ENCODE peak calls at places on chromosome 2, in eight cellular contexts. U is bronchial epithelial cell, B is spleen, S is fibroblast of lung, D is body of pancreas, L is transverse colon, O is Peyer's patch, P is neural progenitor cell. T is an unnamed sample. For H3K36me3, the result is how much of the 10 kb centered on the place peaks cover.

GRCh38 chr2:49113046-49113445 is 41.3 kb downstream of the FSHR start:
- DNase-seq in P (no peak), L (no peak), B (no peak), D (no peak), O (no peak), S (no peak), U (no peak), T (no peak)

GRCh38 chr2:20190862-20191713 is 33.8 kb downstream of the SDC1 start:
- DNase-seq in D (peak), O (peak), B (no peak), U (no peak), P (peak), L (peak), S (no peak), T (no peak)

GRCh38 chr2:106159867-106160785 is 34.0 kb downstream of the UXS1 start:
- DNase-seq in L (no peak), U (no peak), P (no peak), O (peak), D (no peak), S (no peak), B (peak), T (peak)

GRCh38 chr2:108449410-108450200 is 599 bp downstream of the GCC2 start:
- DNase-seq in O (peak), D (peak), B (no peak), S (peak), P (no peak), U (peak), L (peak), T (peak)

GRCh38 chr2:100744184-100744583 is 75.8 kb upstream of the NPAS2 start:
- DNase-seq in P (no peak), B (no peak), L (no peak), O (no peak), D (no peak), S (peak), U (no peak), T (no peak)

GRCh38 chr2:20599861-20600461 is 50.9 kb downstream of the HS1BP3 start:
- DNase-seq in B (peak), U (no peak), S (no peak), P (peak), O (peak), D (peak), L (peak), T (no peak)

GRCh38 chr2:181036848-181037603 is 56.6 kb downstream of the UBE2E3 start:
- DNase-seq in S (peak), O (no peak), U (peak), B (no peak), D (no peak), P (no peak), L (no peak), T (no peak)

GRCh38 chr2:189083088-189083487 is 96.5 kb downstream of the COL5A2 start:
- DNase-seq in O (no peak), U (no peak), D (no peak), L (no peak), B (no peak), P (no peak), S (no peak), T (no peak)

GRCh38 chr2:238285653-238286082 is 2.7 kb downstream of the PER2 start:
- DNase-seq in O (peak), P (peak), U (peak), B (no peak), D (peak), S (peak), L (peak), T (no peak)

GRCh38 chr2:47189635-47190034 is 34.5 kb upstream of the STPG4 start:
- DNase-seq in S (peak), P (no peak), O (peak), D (no peak), U (peak), B (no peak), L (no peak), T (no peak)

GRCh38 chr2:240444464-240444863 is 9.0 kb downstream of the GPC1 start:
- DNase-seq in O (no peak), D (no peak), S (no peak), B (no peak), P (no peak), L (no peak), U (no peak), T (no peak)

GRCh38 chr2:221792971-221793670 is 221.0 kb upstream of the EPHA4 start:
- DNase-seq in S (no peak), L (no peak), U (no peak), B (no peak), O (no peak), D (no peak), P (peak), T (no peak)

GRCh38 chr2:39411186-39411944 is 25.7 kb downstream of the MAP4K3 start:
- DNase-seq in L (no peak), U (peak), B (no peak), D (no peak), P (no peak), O (no peak), S (peak), T (no peak)

GRCh38 chr2:147567131-147567530 is 277.7 kb upstream of the ACVR2A start:
- DNase-seq in U (peak), S (peak), L (no peak), P (no peak), B (no peak), O (no peak), D (no peak), T (no peak)

GRCh38 chr2:239534581-239535412 is 134.0 kb upstream of the HDAC4 start:
- DNase-seq in B (peak), U (no peak), P (no peak), L (no peak), D (no peak), S (no peak), O (no peak), T (no peak)

GRCh38 chr2:203951366-203951902 is 14.9 kb downstream of the ICOS start:
- DNase-seq in B (no peak), O (no peak), L (no peak), P (no peak), D (no peak), U (no peak), S (no peak), T (peak)

GRCh38 chr2:203949228-203949627 is 12.7 kb downstream of the ICOS start:
- DNase-seq in O (no peak), D (no peak), U (peak), S (peak), P (no peak), B (no peak), L (no peak), T (no peak)

DNA sequence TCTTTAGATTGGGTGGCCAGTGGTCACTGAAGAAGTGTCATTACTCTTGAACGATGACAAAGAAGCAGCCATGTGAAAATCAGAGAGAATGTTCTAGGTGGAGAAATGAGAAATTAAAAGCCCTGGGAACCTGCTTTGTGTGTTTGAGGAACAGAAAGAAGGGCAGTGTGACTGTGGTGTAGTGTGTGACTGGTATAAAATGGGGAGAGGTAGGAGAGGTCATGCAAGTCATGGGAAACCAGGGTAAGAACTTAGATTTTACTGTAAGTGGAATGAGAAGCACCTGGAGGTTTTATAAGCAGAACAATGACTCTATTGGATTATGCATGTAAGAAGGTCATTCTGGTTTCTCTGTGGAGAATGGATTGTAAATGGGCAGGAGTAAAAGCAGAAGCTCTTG is 12.2 kb downstream of the ICOS start:
- DNase-seq in D (no peak), U (no peak), S (no peak), B (no peak), L (no peak), P (no peak), O (no peak), T (no peak)
- TF ChIP-seq CTCF in D (no peak), U (no peak), S (no peak), B (no peak), L (no peak), P (no peak), O (no peak), T (no peak)

GRCh38 chr2:9884436-9884835 is 41.2 kb downstream of the TAF1B start:
- DNase-seq in S (no peak), D (no peak), U (no peak), L (no peak), B (no peak), P (peak), O (no peak), T (no peak)

GRCh38 chr2:9887513-9887912 is 44.2 kb downstream of the TAF1B start:
- DNase-seq in O (no peak), P (no peak), B (no peak), D (no peak), U (no peak), S (no peak), L (no peak), T (no peak)

GRCh38 chr2:9889812-9890261 is 46.6 kb downstream of the TAF1B start:
- DNase-seq in P (peak), O (no peak), L (no peak), D (peak), B (no peak), U (no peak), S (peak), T (no peak)

GRCh38 chr2:9883897-9884296 is 40.6 kb downstream of the TAF1B start:
- DNase-seq in O (no peak), D (no peak), L (no peak), P (no peak), S (no peak), B (no peak), U (no peak), T (no peak)

DNA sequence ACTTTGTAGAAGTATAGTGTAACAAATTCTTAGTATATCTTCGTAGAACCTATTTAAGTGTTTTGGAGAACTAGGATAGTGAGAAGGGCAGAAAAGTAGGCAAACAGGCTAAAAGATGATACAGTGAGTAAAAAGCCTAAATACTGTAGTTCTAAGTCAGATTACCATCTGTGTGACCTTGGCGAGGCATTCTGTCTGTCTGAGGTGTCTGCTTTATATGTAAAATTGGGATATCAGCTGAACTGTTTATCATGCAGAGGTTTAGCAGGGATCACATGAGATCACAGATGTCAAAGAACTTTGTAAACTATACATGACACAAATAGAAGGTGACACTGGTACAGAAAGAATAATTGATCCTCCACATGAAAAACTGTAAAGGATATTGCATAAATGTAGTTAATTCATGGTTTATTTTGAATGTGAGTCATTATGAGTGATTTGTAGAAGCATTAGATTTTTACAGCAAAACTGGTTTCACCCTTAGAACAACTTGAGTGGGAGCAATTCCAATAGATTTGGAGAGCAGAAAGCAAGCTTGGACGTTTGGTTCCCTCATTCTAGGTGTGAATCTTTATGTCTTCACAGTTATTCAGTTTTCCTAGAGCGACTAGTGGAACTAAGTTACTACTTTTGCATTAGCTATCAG is 41.9 kb downstream of the TAF1B start:
- DNase-seq in U (peak), P (no peak), L (no peak), S (peak), O (no peak), B (no peak), D (no peak), T (no peak)
- H3K36me3 ChIP-seq in U (under half), P (under half), L (under half), S (under half), O (under half), B (half or more), D (under half), T (under half)

GRCh38 chr2:174011796-174012195 is 46.6 kb upstream of the SP3 start:
- DNase-seq in S (no peak), U (no peak), D (no peak), P (no peak), B (no peak), L (no peak), O (peak), T (no peak)
- H3K4me3 ChIP-seq in S (no peak), U (no peak), D (no peak), P (no peak), B (no peak), L (no peak), O (no peak), T (no peak)

DNA sequence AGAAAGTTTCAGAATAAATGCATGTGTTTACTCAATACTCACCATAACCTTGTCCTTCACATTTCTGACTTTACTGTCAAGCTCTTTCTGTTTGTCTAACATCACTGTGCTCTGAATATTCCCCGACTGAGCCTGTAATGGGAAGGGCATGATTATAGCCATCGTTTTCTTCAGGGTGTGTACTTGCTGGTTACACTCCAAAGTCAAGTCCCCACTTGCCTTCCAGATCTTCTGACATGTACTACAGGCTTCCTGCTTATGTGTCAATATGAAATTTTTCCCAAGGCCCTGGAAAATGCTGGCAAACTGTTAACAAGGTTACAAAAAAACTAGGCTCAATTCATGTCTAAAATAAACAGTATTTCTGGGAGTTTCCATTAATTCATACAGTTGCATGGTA is 12.9 kb downstream of the STAT1 start:
- DNase-seq in L (no peak), B (no peak), S (no peak), D (no peak), U (peak), O (no peak), P (no peak), T (no peak)
- TF ChIP-seq CTCF in L (no peak), B (no peak), S (no peak), D (no peak), U (no peak), O (no peak), P (no peak), T (no peak)

GRCh38 chr2:28581312-28581711 is 85.5 kb downstream of the PLB1 start:
- DNase-seq in U (no peak), B (no peak), L (no peak), D (no peak), P (no peak), S (no peak), O (no peak), T (no peak)

GRCh38 chr2:28580078-28580477 is 84.2 kb downstream of the PLB1 start:
- DNase-seq in B (no peak), S (no peak), D (no peak), P (no peak), L (no peak), U (no peak), O (no peak), T (no peak)

GRCh38 chr2:28578768-28579167 is 82.9 kb downstream of the PLB1 start:
- DNase-seq in B (no peak), L (no peak), P (no peak), D (no peak), U (no peak), O (no peak), S (no peak), T (no peak)

GRCh38 chr2:28577796-28578680 is 82.2 kb downstream of the PLB1 start:
- DNase-seq in L (no peak), P (no peak), B (no peak), S (no peak), D (no peak), U (no peak), O (no peak), T (no peak)

GRCh38 chr2:28579606-28580005 is 83.7 kb downstream of the PLB1 start:
- DNase-seq in U (no peak), B (no peak), L (no peak), O (no peak), D (no peak), P (no peak), S (no peak), T (no peak)
- H3K36me3 ChIP-seq in U (under half), B (under half), L (under half), O (under half), D (under half), P (under half), S (under half), T (under half)

GRCh38 chr2:200308001-200308400 is 1.5 kb downstream of the SPATS2L start:
- DNase-seq in S (peak), P (no peak), B (no peak), U (peak), O (no peak), D (no peak), L (no peak), T (no peak)
- H3K4me3 ChIP-seq in S (peak), P (peak), B (peak), U (peak), O (peak), D (no peak), L (peak), T (no peak)

GRCh38 chr2:95165371-95166064 is at the start of gene ZNF2:
- DNase-seq in D (peak), B (peak), L (peak), S (peak), O (peak), U (peak), P (peak), T (peak)
- TF ChIP-seq CTCF in D (no peak), B (peak), L (no peak), S (no peak), O (no peak), U (no peak), P (no peak), T (no peak)

T was measured in CD8-positive, alpha-beta T cell.